ENCODE peak calls at places on chromosome 3, in six cellular contexts. One of them, this sample, is unnamed. For H3K4me1, the result is how much of the 10 kb centered on the place peaks cover.

GRCh38 chr3:135966349-135966695 is 794 bp downstream of the PPP2R3A start:
- DNase-seq in GM23338: peak
- DNase-seq in endothelial cell of umbilical vein: no peak
- DNase-seq in IMR-90: no peak
- DNase-seq in BE2C: peak
- DNase-seq in endodermal cell: no peak
- DNase-seq in this sample: no peak

GRCh38 chr3:42001777-42002176 is 39.9 kb upstream of the ULK4 start:
- DNase-seq in GM23338: no peak
- DNase-seq in endothelial cell of umbilical vein: no peak
- DNase-seq in IMR-90: peak
- DNase-seq in BE2C: no peak
- DNase-seq in endodermal cell: no peak
- DNase-seq in this sample: no peak

GRCh38 chr3:55742027-55742710 is 255.1 kb upstream of the WNT5A start:
- DNase-seq in GM23338: no peak
- DNase-seq in endothelial cell of umbilical vein: no peak
- DNase-seq in IMR-90: peak
- DNase-seq in BE2C: no peak
- DNase-seq in endodermal cell: no peak
- DNase-seq in this sample: no peak

GRCh38 chr3:31250116-31250813 is 282.5 kb upstream of the STT3B start:
- DNase-seq in GM23338: no peak
- DNase-seq in endothelial cell of umbilical vein: no peak
- DNase-seq in IMR-90: peak
- DNase-seq in BE2C: no peak
- DNase-seq in endodermal cell: no peak
- DNase-seq in this sample: no peak

GRCh38 chr3:138461246-138461645 is 26.8 kb downstream of the ESYT3 start:
- DNase-seq in GM23338: no peak
- DNase-seq in endothelial cell of umbilical vein: no peak
- DNase-seq in IMR-90: peak
- DNase-seq in BE2C: no peak
- DNase-seq in endodermal cell: no peak
- DNase-seq in this sample: no peak

GRCh38 chr3:159480046-159480445 is 508.6 kb upstream of the IL12A start:
- DNase-seq in GM23338: no peak
- DNase-seq in endothelial cell of umbilical vein: no peak
- DNase-seq in IMR-90: no peak
- DNase-seq in BE2C: no peak
- DNase-seq in endodermal cell: no peak
- DNase-seq in this sample: no peak

GRCh38 chr3:39812537-39812936 is 3.1 kb downstream of the MYRIP start:
- DNase-seq in GM23338: peak
- DNase-seq in endothelial cell of umbilical vein: peak
- DNase-seq in IMR-90: no peak
- DNase-seq in BE2C: peak
- DNase-seq in endodermal cell: peak
- DNase-seq in this sample: peak

GRCh38 chr3:50172615-50173220 is 17.6 kb downstream of the SEMA3F start:
- DNase-seq in GM23338: no peak
- DNase-seq in endothelial cell of umbilical vein: no peak
- DNase-seq in IMR-90: no peak
- DNase-seq in BE2C: no peak
- DNase-seq in endodermal cell: no peak
- DNase-seq in this sample: no peak

GRCh38 chr3:46360904-46361303 is 7.0 kb downstream of the CCR2 start:
- DNase-seq in GM23338: no peak
- DNase-seq in endothelial cell of umbilical vein: no peak
- DNase-seq in IMR-90: no peak
- DNase-seq in BE2C: no peak
- DNase-seq in endodermal cell: peak
- DNase-seq in this sample: no peak

GRCh38 chr3:180253283-180253682 is 216.5 kb upstream of the PEX5L start:
- DNase-seq in GM23338: no peak
- DNase-seq in endothelial cell of umbilical vein: no peak
- DNase-seq in IMR-90: peak
- DNase-seq in BE2C: no peak
- DNase-seq in endodermal cell: no peak
- DNase-seq in this sample: no peak

GRCh38 chr3:35653347-35653746 is 14.0 kb downstream of the ARPP21 start:
- DNase-seq in GM23338: no peak
- DNase-seq in endothelial cell of umbilical vein: no peak
- DNase-seq in IMR-90: no peak
- DNase-seq in BE2C: no peak
- DNase-seq in endodermal cell: no peak
- DNase-seq in this sample: no peak

GRCh38 chr3:140610544-140610943 is 67.3 kb upstream of the TRIM42 start:
- DNase-seq in GM23338: no peak
- DNase-seq in endothelial cell of umbilical vein: no peak
- DNase-seq in IMR-90: no peak
- DNase-seq in BE2C: no peak
- DNase-seq in endodermal cell: no peak
- DNase-seq in this sample: no peak

GRCh38 chr3:113021471-113021870 is 30.7 kb downstream of the GTPBP8 start:
- DNase-seq in GM23338: no peak
- DNase-seq in endothelial cell of umbilical vein: no peak
- DNase-seq in IMR-90: no peak
- DNase-seq in BE2C: no peak
- DNase-seq in endodermal cell: no peak
- DNase-seq in this sample: no peak

GRCh38 chr3:113013593-113013992 is 22.8 kb downstream of the GTPBP8 start:
- DNase-seq in GM23338: no peak
- DNase-seq in endothelial cell of umbilical vein: no peak
- DNase-seq in IMR-90: no peak
- DNase-seq in BE2C: no peak
- DNase-seq in endodermal cell: no peak
- DNase-seq in this sample: no peak

GRCh38 chr3:113018461-113019181 is 27.8 kb downstream of the GTPBP8 start:
- DNase-seq in GM23338: no peak
- DNase-seq in endothelial cell of umbilical vein: no peak
- DNase-seq in IMR-90: peak
- DNase-seq in BE2C: no peak
- DNase-seq in endodermal cell: no peak
- DNase-seq in this sample: no peak

GRCh38 chr3:113019182-113020137 is 28.7 kb downstream of the GTPBP8 start:
- DNase-seq in GM23338: peak
- DNase-seq in endothelial cell of umbilical vein: peak
- DNase-seq in IMR-90: peak
- DNase-seq in BE2C: peak
- DNase-seq in endodermal cell: peak
- DNase-seq in this sample: peak
- H3K4me3 ChIP-seq in GM23338: peak
- H3K4me3 ChIP-seq in endothelial cell of umbilical vein: peak
- H3K4me3 ChIP-seq in IMR-90: peak
- H3K4me3 ChIP-seq in BE2C: peak
- H3K4me3 ChIP-seq in endodermal cell: peak
- H3K4me3 ChIP-seq in this sample: peak

DNA sequence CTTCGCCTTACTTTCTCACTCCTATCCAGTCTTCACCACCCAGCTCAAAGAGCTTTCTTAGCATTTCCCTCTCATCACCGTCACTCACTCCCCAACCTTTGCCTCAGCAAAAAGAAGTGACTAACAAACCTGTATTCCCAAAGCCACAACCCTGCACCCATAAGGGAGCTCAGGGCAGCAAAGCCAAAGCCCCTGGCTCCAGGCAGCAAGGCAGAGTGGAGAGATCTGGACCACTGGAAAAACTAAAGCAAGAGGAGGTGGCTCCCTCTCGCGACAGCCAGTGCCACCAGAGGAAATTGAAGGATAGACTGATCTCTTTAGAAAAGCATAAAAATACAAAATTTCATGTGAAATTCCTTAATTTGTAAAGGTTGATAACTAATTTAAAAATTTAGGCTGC is 25.1 kb upstream of the CDCP1 start:
- DNase-seq in GM23338: no peak
- DNase-seq in endothelial cell of umbilical vein: no peak
- DNase-seq in IMR-90: no peak
- DNase-seq in BE2C: no peak
- DNase-seq in endodermal cell: no peak
- DNase-seq in this sample: no peak
- TF ChIP-seq CTCF in GM23338: no peak
- TF ChIP-seq CTCF in endothelial cell of umbilical vein: no peak
- TF ChIP-seq CTCF in IMR-90: no peak
- TF ChIP-seq CTCF in BE2C: no peak
- TF ChIP-seq CTCF in endodermal cell: peak
- TF ChIP-seq CTCF in this sample: no peak

GRCh38 chr3:54358969-54359648 is 236.8 kb downstream of the CACNA2D3 start:
- DNase-seq in GM23338: no peak
- DNase-seq in endothelial cell of umbilical vein: no peak
- DNase-seq in IMR-90: no peak
- DNase-seq in BE2C: no peak
- DNase-seq in endodermal cell: peak
- DNase-seq in this sample: no peak

GRCh38 chr3:54356299-54357037 is 234.1 kb downstream of the CACNA2D3 start:
- DNase-seq in GM23338: no peak
- DNase-seq in endothelial cell of umbilical vein: no peak
- DNase-seq in IMR-90: no peak
- DNase-seq in BE2C: no peak
- DNase-seq in endodermal cell: peak
- DNase-seq in this sample: no peak

GRCh38 chr3:54357307-54357706 is 235.0 kb downstream of the CACNA2D3 start:
- DNase-seq in GM23338: no peak
- DNase-seq in endothelial cell of umbilical vein: no peak
- DNase-seq in IMR-90: no peak
- DNase-seq in BE2C: no peak
- DNase-seq in endodermal cell: peak
- DNase-seq in this sample: no peak

GRCh38 chr3:54360320-54360719 is 238.0 kb downstream of the CACNA2D3 start:
- DNase-seq in GM23338: peak
- DNase-seq in endothelial cell of umbilical vein: no peak
- DNase-seq in IMR-90: no peak
- DNase-seq in BE2C: no peak
- DNase-seq in endodermal cell: peak
- DNase-seq in this sample: no peak

DNA sequence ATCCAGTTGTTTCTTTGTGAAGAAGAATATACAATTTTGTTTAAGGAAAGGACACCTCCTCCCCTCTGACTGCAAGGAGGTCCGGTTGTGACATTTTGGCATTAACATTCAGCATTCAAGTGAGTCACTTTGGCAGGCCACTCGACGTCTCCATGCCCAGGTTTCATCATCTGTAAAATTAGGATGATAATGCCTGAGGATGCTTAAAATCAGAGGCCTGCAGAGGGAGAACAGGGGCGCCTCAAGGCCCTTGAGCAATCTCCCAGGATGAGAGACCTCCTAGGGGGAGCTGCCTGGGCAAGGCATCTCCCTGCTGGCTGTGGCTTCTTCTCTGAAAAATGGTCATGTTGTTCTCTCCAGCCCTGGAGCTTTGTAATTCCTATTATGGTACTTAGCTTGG is 236.0 kb downstream of the CACNA2D3 start:
- DNase-seq in GM23338: no peak
- DNase-seq in endothelial cell of umbilical vein: no peak
- DNase-seq in IMR-90: no peak
- DNase-seq in BE2C: no peak
- DNase-seq in endodermal cell: peak
- DNase-seq in this sample: no peak
- H3K4me1 ChIP-seq in GM23338: under half
- H3K4me1 ChIP-seq in endothelial cell of umbilical vein: under half
- H3K4me1 ChIP-seq in IMR-90: under half
- H3K4me1 ChIP-seq in BE2C: under half
- H3K4me1 ChIP-seq in endodermal cell: under half
- H3K4me1 ChIP-seq in this sample: under half

DNA sequence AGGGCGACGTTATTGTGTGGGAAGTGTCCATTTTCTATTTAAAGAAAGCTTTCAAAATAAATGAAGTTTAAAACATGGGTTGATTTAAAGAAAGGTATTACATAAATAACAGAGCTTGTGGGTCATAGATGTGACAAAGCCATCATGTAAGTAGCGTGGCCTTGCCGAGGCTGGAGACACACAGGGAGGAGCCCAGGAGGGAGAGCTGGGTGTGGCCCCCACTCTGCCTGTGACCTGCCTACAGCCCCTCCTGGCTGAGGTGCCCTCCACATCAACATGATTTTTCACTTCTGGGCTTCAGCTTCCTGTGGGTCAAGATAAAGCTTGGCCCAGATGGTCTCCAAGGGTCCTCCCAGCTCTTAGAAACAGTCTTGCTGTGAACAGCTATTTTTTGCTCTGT is 12.5 kb upstream of the MGLL start:
- DNase-seq in GM23338: no peak
- DNase-seq in endothelial cell of umbilical vein: no peak
- DNase-seq in IMR-90: no peak
- DNase-seq in BE2C: no peak
- DNase-seq in endodermal cell: no peak
- DNase-seq in this sample: no peak
- H3K4me3 ChIP-seq in GM23338: no peak
- H3K4me3 ChIP-seq in endothelial cell of umbilical vein: no peak
- H3K4me3 ChIP-seq in IMR-90: no peak
- H3K4me3 ChIP-seq in BE2C: no peak
- H3K4me3 ChIP-seq in endodermal cell: no peak
- H3K4me3 ChIP-seq in this sample: no peak

GRCh38 chr3:27228805-27229204 is 140.4 kb downstream of the NEK10 start:
- DNase-seq in GM23338: peak
- DNase-seq in endothelial cell of umbilical vein: no peak
- DNase-seq in IMR-90: no peak
- DNase-seq in BE2C: no peak
- DNase-seq in endodermal cell: peak
- DNase-seq in this sample: no peak
- TF ChIP-seq CTCF in GM23338: peak
- TF ChIP-seq CTCF in endothelial cell of umbilical vein: no peak
- TF ChIP-seq CTCF in IMR-90: peak
- TF ChIP-seq CTCF in BE2C: no peak
- TF ChIP-seq CTCF in endodermal cell: peak
- TF ChIP-seq CTCF in this sample: no peak

GRCh38 chr3:152279474-152279873 is 10.7 kb downstream of the MBNL1 start:
- DNase-seq in GM23338: no peak
- DNase-seq in endothelial cell of umbilical vein: no peak
- DNase-seq in IMR-90: no peak
- DNase-seq in BE2C: no peak
- DNase-seq in endodermal cell: no peak
- DNase-seq in this sample: no peak
- H3K4me1 ChIP-seq in GM23338: under half
- H3K4me1 ChIP-seq in endothelial cell of umbilical vein: half or more
- H3K4me1 ChIP-seq in IMR-90: under half
- H3K4me1 ChIP-seq in BE2C: under half
- H3K4me1 ChIP-seq in endodermal cell: under half
- H3K4me1 ChIP-seq in this sample: under half

DNA sequence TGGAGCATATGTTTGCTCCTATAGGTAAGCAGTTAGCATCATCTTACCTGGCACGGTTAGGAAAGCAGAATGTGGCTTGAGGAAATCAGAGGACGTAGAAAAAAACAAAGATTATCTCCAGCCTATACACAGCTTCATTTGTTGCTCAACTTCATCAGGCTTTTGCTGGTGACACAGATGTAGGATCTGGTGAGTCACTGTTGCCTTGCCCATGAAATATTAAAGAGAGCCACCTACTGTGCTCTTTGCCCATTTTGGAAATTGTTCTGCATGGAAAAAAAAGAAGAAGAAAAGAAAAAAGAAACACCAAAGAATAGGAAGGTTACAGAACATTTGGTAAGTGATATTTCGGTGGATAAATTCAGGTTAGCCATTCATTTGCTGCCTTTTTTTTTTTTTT is 3.8 kb downstream of the IL1RAP start:
- DNase-seq in GM23338: no peak
- DNase-seq in endothelial cell of umbilical vein: no peak
- DNase-seq in IMR-90: peak
- DNase-seq in BE2C: no peak
- DNase-seq in endodermal cell: no peak
- DNase-seq in this sample: no peak
- H3K4me3 ChIP-seq in GM23338: no peak
- H3K4me3 ChIP-seq in endothelial cell of umbilical vein: no peak
- H3K4me3 ChIP-seq in IMR-90: no peak
- H3K4me3 ChIP-seq in BE2C: no peak
- H3K4me3 ChIP-seq in endodermal cell: no peak
- H3K4me3 ChIP-seq in this sample: no peak

This sample was measured in mucosa of descending colon.